ENCODE peak calls at places on chromosomes 12 and 14, in ten cellular contexts. E, D, U, Z, H, J, B, M, W and X are unnamed samples.

GRCh38 chr12:2179953-2180736 is 127.4 kb downstream of the CACNA1C start:
- DNase-seq in W (peak; percentile 82), B (peak; percentile 75), M (peak; percentile 92), U (peak; percentile 95), J (peak; percentile 52), Z (no peak), H (peak; percentile 78), D (peak; percentile 62), E (no peak), X (peak; percentile 97)

GRCh38 chr14:102694530-102695171 is 82.6 kb upstream of the TRAF3 start:
- DNase-seq in D (peak; percentile 63), J (peak; percentile 91), Z (no peak), H (peak; percentile 39), B (no peak), E (peak; percentile 55), U (peak; percentile 50), M (peak; percentile 86), W (peak; percentile 49), X (peak; percentile 56)

GRCh38 chr12:26143291-26143690 is 18.5 kb upstream of the BHLHE41 start:
- DNase-seq in M (no peak), J (no peak), H (no peak), D (no peak), U (no peak), Z (no peak), B (no peak), E (no peak), W (no peak), X (no peak)

GRCh38 chr12:123808167-123808566 is 46.1 kb downstream of the DNAH10 start:
- DNase-seq in Z (no peak), M (peak; percentile 15), E (no peak), B (no peak), W (no peak), U (peak; percentile 3), J (peak; percentile 42), D (no peak), H (no peak), X (peak; percentile 17)

GRCh38 chr14:67863223-67863622 is 43.6 kb downstream of the RAD51B start:
- DNase-seq in U (no peak), B (no peak), M (no peak), Z (no peak), E (no peak), D (no peak), W (no peak), H (no peak), J (no peak), X (no peak)

GRCh38 chr14:21202463-21203358 is 46.8 kb upstream of the OR5AU1 start:
- DNase-seq in D (no peak), U (no peak), W (no peak), E (no peak), M (no peak), J (no peak), H (no peak), Z (no peak), B (no peak), X (no peak)

GRCh38 chr12:97048421-97049035 is 141.5 kb downstream of the NEDD1 start:
- DNase-seq in D (no peak), Z (no peak), J (no peak), E (no peak), H (no peak), M (no peak), W (no peak), U (no peak), B (no peak), X (no peak)

GRCh38 chr14:102523200-102524025 is 13.8 kb upstream of the ANKRD9 start:
- DNase-seq in E (no peak), M (no peak), H (no peak), B (peak; percentile 40), Z (no peak), J (peak; percentile 84), U (no peak), W (no peak), D (peak; percentile 82), X (no peak)

DNA sequence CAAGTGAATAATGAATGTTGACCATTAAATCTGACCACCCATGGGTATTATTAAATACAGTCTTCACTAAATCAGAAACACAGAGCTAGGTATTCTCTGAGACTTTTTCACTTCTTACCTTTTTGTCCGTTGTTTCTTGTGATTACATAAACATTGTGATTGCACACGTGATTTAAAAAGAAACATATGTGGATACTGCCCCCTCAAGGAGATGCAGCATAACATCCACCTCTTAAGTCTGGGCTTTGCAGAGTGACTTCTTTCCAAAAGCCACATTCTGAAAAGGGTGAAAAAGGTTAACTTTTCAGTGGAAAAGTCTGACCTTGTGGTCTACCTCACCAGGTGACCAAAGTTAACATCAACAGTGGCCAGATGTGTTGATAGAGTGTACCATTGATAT is 185.5 kb upstream of the FAR2 start:
- DNase-seq in M (peak; percentile 66), D (no peak), U (peak; percentile 45), J (peak; percentile 39), W (no peak), B (no peak), H (no peak), E (no peak), Z (no peak), X (peak; percentile 70)
- TF ChIP-seq CTCF in M (peak; percentile 57), D (peak; percentile 9), U (peak; percentile 27), J (peak; percentile 56), W (peak; percentile 33), B (no peak), H (no peak), E (no peak), Z (no peak), X (peak; percentile 56)

DNA sequence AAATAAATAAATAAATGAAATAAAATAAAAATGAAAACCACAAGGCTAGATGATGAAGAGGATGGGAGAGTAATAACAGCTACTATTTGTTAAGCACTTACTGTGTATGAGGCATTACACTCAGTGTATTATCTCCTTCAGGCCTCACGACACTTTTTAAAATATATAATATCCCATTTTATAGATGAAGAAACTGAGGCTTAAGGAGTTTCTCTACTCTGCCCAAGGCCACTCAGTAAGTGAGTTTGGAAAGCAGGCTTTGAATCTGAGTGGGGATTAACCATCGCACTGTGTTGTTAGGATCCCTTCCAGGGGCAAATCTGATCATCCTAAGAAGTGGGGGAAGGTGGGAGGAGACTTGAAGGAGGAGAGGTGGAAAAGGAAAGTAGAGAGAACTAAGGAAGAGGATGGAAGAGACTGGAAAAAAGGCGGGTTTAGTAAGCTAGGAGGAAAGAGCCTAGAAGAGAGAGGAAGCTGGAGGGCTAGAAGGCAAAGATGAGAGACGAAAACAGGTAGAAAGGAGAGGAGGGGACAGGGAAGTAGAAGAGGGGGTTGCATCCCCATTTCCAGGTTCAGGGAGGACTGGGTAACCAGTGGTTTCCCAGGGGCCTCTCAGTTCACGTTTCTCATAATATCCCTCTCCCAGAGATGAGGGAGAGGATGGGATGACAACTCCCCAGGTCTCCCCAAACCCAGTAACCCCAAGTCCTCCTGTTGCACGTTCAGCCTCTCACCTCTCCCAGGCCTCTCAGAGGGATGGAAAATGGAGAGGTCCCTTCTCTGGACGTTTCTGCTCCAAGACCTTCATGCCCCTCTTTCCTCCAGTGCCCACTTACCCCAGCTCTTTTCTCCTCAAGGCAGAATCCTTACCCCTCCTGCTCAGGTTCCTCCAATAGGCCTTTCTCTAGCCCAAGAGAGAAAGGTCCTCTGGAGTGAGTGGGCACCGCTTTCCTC is 1.7 kb downstream of the STAT6 start:
- DNase-seq in J (no peak), Z (no peak), B (no peak), H (no peak), D (no peak), W (no peak), E (no peak), U (no peak), M (no peak), X (no peak)
- H3K4me3 ChIP-seq in J (peak overlapping the region; percentile 51), Z (peak overlapping the region; percentile 61), B (peak overlapping the region; percentile 72), H (peak overlapping the region; percentile 49), D (peak overlapping the region; percentile 54), W (peak overlapping the region; percentile 64), E (peak overlapping the region; percentile 98), U (peak overlapping the region; percentile 83), M (peak overlapping the region; percentile 95), X (peak overlapping the region; percentile 93)

GRCh38 chr12:121799175-121799841 is 4.5 kb upstream of the SETD1B start:
- DNase-seq in Z (peak; percentile 89), E (no peak), U (peak; percentile 92), W (peak; percentile 77), H (peak; percentile 67), J (peak; percentile 86), D (peak; percentile 81), B (peak; percentile 92), M (peak; percentile 82), X (peak; percentile 79)

GRCh38 chr12:121798807-121799174 is 5.0 kb upstream of the SETD1B start:
- DNase-seq in B (no peak), J (no peak), W (no peak), M (no peak), Z (no peak), E (no peak), U (no peak), D (peak; percentile 13), H (peak; percentile 27), X (no peak)

GRCh38 chr12:121800694-121801600 is 2.9 kb upstream of the SETD1B start:
- DNase-seq in D (peak; percentile 85), E (no peak), M (peak; percentile 85), B (peak; percentile 90), H (peak; percentile 63), U (peak; percentile 84), J (peak; percentile 76), W (peak; percentile 75), Z (peak; percentile 95), X (peak; percentile 86)

GRCh38 chr12:121801601-121802484 is 2.0 kb upstream of the SETD1B start:
- DNase-seq in M (peak; percentile 77), U (peak; percentile 43), B (no peak), H (no peak), E (no peak), J (peak; percentile 67), D (no peak), W (no peak), Z (peak; percentile 72), X (no peak)

DNA sequence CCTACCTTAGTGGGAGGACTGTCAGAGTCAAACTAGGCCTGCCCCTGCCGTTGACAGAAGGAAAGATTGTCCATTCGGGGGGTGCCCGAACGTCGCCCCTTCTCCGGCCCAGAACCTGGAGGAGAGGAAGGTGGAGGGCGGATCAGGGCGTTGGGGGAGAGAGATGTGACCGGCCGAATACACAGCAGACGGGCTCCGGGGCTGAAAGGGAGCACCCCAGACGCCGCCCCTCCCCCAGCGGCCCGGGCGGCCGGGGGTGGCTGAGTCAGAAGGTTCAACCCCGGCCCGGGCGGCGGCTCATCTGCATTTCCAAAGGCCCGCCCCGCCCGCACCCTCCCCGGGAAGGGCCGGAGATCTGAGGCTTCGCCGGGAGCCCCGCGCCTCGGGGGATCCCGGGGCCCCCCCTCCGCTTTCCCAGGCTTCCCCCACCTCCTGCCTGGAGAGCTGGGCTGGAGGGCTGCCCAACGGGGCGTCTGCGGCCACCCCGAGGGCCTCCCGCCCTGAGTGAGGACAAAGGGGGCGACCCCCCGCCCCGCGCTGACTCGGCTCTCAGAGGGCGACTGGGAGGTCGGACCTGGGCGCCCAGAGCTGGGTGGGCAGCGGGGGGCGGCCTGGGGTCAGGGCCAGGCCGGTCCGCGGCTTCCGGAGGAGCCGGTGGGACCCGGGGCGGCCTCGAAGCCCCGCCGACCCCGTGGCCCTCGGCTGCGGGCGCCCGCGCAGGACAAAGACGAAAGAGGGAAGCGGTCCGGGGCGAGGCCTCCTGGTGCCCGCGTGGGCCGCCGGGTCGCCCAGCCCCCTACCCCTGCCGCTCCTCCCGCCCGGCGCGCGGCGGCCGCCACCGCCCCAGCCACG is 3.7 kb upstream of the SETD1B start:
- DNase-seq in H (peak; percentile 96), M (peak; percentile 84), B (peak; percentile 97), W (peak; percentile 95), D (peak; percentile 94), U (peak; percentile 90), J (peak; percentile 86), E (no peak), Z (peak; percentile 96), X (peak; percentile 97)
- TF ChIP-seq CTCF in H (no peak), M (no peak), B (no peak), W (no peak), D (no peak), U (no peak), J (no peak), E (no peak), Z (no peak), X (no peak)

DNA sequence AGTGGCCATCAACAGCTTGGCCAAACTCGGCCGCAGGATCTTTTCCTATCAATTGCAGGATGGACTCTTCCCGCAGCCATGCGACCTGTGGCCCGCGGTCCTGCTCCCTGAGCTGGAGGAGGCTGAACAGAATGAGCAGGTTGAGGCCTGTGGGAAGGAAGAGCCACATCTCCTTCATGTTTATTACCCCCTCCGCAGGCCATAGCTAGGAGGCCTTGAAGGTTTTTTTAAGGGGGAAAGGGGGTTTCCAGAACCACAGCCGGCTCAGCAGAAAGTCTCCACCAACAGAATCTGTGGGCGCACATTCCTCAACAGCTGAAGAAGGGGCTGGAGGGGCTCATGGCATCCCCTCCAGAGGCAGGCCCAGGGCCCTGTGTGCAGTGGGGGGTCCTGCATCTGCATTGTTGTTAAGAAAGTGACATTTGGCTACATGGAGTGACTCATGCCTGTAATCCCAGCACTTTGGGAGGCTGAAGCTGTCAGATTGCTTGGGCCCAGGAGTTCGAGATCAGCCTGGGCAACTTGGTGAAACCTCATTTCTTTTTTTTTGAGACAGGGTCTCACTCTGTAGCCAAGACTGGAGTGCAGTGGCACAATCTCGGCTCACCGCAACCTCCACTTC is 25.2 kb upstream of the PPP1R13B start:
- DNase-seq in B (no peak), H (no peak), D (no peak), U (no peak), E (no peak), W (no peak), M (no peak), Z (no peak), J (no peak), X (no peak)
- H3K4me3 ChIP-seq in B (peak overlapping the region; percentile 40), H (peak overlapping the region; percentile 8), D (peak overlapping the region; percentile 40), U (no peak overlapping the region), E (peak overlapping the region; percentile 85), W (no peak overlapping the region), M (peak overlapping the region; percentile 33), Z (peak overlapping the region; percentile 37), J (no peak overlapping the region), X (no peak overlapping the region)